ENCODE peak calls at places on chromosomes 7 and 10, in nine cellular contexts. F, U, S, H, D, B, Y, O and J are unnamed samples.

GRCh38 chr7:132687981-132688383 is 111.7 kb upstream of the PLXNA4 start:
- DNase-seq in Y (no peak), H (no peak), D (no peak), F (no peak), U (no peak), S (no peak), B (no peak), O (no peak), J (no peak)

GRCh38 chr7:94300176-94300835 is 94.4 kb upstream of the COL1A2 start:
- DNase-seq in B (no peak), U (no peak), Y (no peak), H (no peak), S (no peak), D (no peak), F (no peak), O (peak; percentile 17), J (no peak)

GRCh38 chr7:33243319-33243881 is 114.0 kb downstream of the BBS9 start:
- DNase-seq in H (peak; percentile 3), B (no peak), Y (no peak), F (no peak), D (no peak), U (peak; percentile 24), S (peak; percentile 27), O (peak; percentile 83), J (peak; percentile 77)

GRCh38 chr7:26420600-26420999 is 128.9 kb downstream of the SNX10 start:
- DNase-seq in O (no peak), B (no peak), S (no peak), U (no peak), H (no peak), D (no peak), Y (no peak), F (no peak), J (no peak)

GRCh38 chr10:119466655-119467054 is 75.9 kb downstream of the RGS10 start:
- DNase-seq in F (no peak), Y (no peak), O (no peak), B (no peak), H (no peak), S (no peak), D (no peak), U (no peak), J (no peak)

GRCh38 chr7:151382079-151382885 is 27.6 kb downstream of the WDR86 start:
- DNase-seq in Y (peak; percentile 14), S (no peak), F (no peak), O (no peak), D (no peak), B (no peak), H (no peak), U (no peak), J (no peak)

GRCh38 chr10:45371555-45371954 is 2.5 kb upstream of the ALOX5 start:
- DNase-seq in H (no peak), O (no peak), D (no peak), B (no peak), F (no peak), U (peak; percentile 55), S (no peak), Y (no peak), J (no peak)

GRCh38 chr7:82760831-82761230 is 317.3 kb upstream of the CACNA2D1 start:
- DNase-seq in F (no peak), O (no peak), Y (no peak), B (no peak), H (no peak), D (no peak), S (no peak), U (no peak), J (no peak)

GRCh38 chr7:16929146-16929762 is 47.5 kb upstream of the AGR3 start:
- DNase-seq in O (no peak), H (no peak), Y (no peak), S (no peak), D (no peak), F (no peak), B (no peak), U (peak; percentile 11), J (no peak)

GRCh38 chr7:16926861-16927260 is 45.1 kb upstream of the AGR3 start:
- DNase-seq in S (no peak), D (no peak), Y (no peak), O (no peak), H (no peak), F (no peak), U (no peak), B (no peak), J (no peak)

GRCh38 chr7:16925609-16926008 is 43.8 kb upstream of the AGR3 start:
- DNase-seq in U (no peak), F (no peak), D (no peak), H (no peak), B (no peak), S (no peak), O (no peak), Y (no peak), J (no peak)

GRCh38 chr7:16923019-16923418 is 41.2 kb upstream of the AGR3 start:
- DNase-seq in F (no peak), O (peak; percentile 13), Y (no peak), B (no peak), S (no peak), H (no peak), D (no peak), U (no peak), J (no peak)

GRCh38 chr7:16926283-16926682 is 44.5 kb upstream of the AGR3 start:
- DNase-seq in F (peak; percentile 25), Y (peak; percentile 25), O (peak; percentile 72), U (peak; percentile 2), S (no peak), B (no peak), H (peak; percentile 32), D (no peak), J (peak; percentile 75)
- TF ChIP-seq CTCF in F (peak; percentile 43), Y (peak; percentile 76), O (peak; percentile 83), U (peak; percentile 60), S (peak; percentile 81), B (peak; percentile 61), H (peak; percentile 30), D (no peak), J (peak; percentile 78)

DNA sequence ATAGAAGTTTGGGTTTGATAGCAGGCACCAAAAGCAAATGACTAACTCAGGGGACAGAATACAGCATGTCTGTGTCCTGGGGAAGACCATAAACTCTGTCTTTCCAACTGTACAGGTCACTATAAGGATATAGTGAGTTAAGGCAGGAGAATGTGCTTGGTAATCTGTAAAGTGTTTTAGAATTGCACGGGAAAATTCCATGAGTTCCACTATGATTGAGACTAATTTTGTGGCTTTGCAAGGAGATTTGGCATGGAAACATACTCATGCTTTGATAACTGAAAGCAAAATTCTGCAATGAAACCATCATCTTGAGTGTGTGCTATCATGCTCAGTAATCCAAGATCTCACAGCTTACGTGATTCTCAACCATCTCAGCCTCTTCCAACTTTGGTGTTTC is 152.6 kb downstream of the PKD1L1 start:
- DNase-seq in H (no peak), F (no peak), U (no peak), D (no peak), Y (no peak), O (peak; percentile 93), S (peak; percentile 78), B (no peak), J (peak; percentile 63)
- H3K4me3 ChIP-seq in H (no peak overlapping the region), F (no peak overlapping the region), U (no peak overlapping the region), D (no peak overlapping the region), Y (no peak overlapping the region), O (peak overlapping the region; percentile 32), S (peak overlapping the region; percentile 56), B (no peak overlapping the region), J (no peak overlapping the region)

GRCh38 chr10:70479626-70480253 is 1.2 kb downstream of the PALD1 start:
- DNase-seq in Y (no peak), S (no peak), F (no peak), D (no peak), H (no peak), B (no peak), O (no peak), U (no peak), J (no peak)

GRCh38 chr10:70479161-70479531 is 579 bp downstream of the PALD1 start:
- DNase-seq in D (no peak), S (no peak), U (peak; percentile 61), B (no peak), O (no peak), F (no peak), H (no peak), Y (no peak), J (no peak)

GRCh38 chr10:70477661-70478162 is 855 bp upstream of the PALD1 start:
- DNase-seq in S (no peak), Y (no peak), F (no peak), U (peak; percentile 85), D (peak; percentile 72), O (peak; percentile 15), H (peak; percentile 33), B (no peak), J (no peak)

GRCh38 chr10:70480254-70480861 is 1.8 kb downstream of the PALD1 start:
- DNase-seq in O (no peak), F (no peak), U (peak; percentile 86), B (no peak), Y (no peak), S (no peak), H (peak; percentile 81), D (no peak), J (no peak)

DNA sequence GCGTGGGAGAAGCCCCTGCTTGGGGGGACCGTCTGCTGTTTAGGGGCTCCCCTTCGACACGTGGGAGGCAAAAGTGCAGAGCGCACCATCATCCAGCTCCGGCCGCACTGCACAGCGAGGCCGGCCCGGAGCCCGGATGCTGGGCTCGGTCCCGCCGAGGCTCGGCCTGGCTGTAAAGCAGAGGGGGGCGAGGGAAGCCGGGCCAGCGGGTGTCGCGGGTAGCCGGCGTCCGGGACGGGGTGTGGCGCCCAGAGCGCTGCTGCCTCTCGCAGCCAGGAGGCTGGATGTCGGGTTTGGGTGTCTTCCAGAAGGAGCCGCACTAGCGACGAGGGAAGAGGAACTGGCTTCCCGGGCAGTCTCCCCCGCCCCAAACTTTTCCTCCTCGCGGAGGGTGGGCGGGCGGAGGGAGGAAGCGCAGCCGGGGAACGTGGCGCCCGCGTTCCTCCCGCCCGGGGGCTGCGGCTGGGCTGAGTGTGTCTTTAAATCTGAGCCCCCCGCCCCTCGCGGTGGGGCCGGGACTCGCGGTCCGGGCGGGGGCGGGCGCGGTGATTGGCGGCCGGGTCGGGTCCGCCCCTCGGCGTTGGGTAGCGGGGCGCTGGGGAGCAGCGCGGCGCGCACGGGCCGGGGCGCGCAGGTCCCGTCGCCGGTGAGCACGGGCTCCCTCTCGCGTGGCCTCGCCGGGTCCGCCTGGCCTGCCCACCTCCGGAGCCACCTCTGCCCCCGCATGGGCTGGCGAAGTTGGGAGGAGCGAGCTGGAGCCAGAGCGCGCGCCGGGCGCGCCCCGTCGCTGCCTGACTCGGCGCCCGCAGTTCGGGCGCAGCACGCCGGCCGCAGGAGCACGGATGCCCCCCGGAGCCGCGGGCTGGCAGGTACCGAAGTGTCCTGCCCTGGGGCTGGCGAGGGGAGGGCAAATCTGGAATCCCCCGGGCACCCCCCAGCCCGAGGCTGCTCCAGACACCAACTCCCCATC is at the start of gene PALD1:
- DNase-seq in U (peak; percentile 81), S (no peak), F (peak; percentile 89), Y (peak; percentile 83), B (no peak), O (peak; percentile 10), H (peak; percentile 68), D (peak; percentile 80), J (peak; percentile 36)
- TF ChIP-seq CTCF in U (no peak), S (peak; percentile 8), F (peak; percentile 40), Y (peak; percentile 72), B (no peak), O (peak; percentile 30), H (no peak), D (no peak), J (no peak)

GRCh38 chr10:71242621-71243009 is 30.2 kb downstream of the UNC5B start:
- DNase-seq in D (no peak), F (no peak), H (no peak), S (no peak), U (no peak), Y (peak; percentile 43), B (no peak), O (no peak), J (no peak)

GRCh38 chr10:71241899-71242620 is 29.7 kb downstream of the UNC5B start:
- DNase-seq in H (no peak), U (no peak), B (no peak), F (no peak), O (no peak), Y (peak; percentile 52), D (no peak), S (no peak), J (peak; percentile 68)

GRCh38 chr10:71244638-71245419 is 32.5 kb downstream of the UNC5B start:
- DNase-seq in B (no peak), Y (peak; percentile 71), S (peak; percentile 84), U (no peak), O (peak; percentile 94), H (peak; percentile 30), D (peak; percentile 67), F (peak; percentile 76), J (peak; percentile 91)

GRCh38 chr10:71245420-71246325 is 33.3 kb downstream of the UNC5B start:
- DNase-seq in U (no peak), F (no peak), D (no peak), B (no peak), O (no peak), H (no peak), S (no peak), Y (peak; percentile 13), J (no peak)

GRCh38 chr10:71243756-71244637 is 31.6 kb downstream of the UNC5B start:
- DNase-seq in O (peak; percentile 42), F (no peak), Y (peak; percentile 15), B (no peak), U (no peak), D (no peak), S (no peak), H (no peak), J (peak; percentile 61)
- H3K4me3 ChIP-seq in O (peak overlapping the region; percentile 53), F (no peak overlapping the region), Y (peak overlapping the region; percentile 55), B (peak overlapping the region; percentile 58), U (no peak overlapping the region), D (peak overlapping the region; percentile 29), S (peak overlapping the region; percentile 55), H (no peak overlapping the region), J (peak overlapping the region; percentile 45)